ENCODE peak calls at places on chromosome 5, in seven cellular contexts. I, M, G, E, F, Q and H are unnamed samples. For H3K27me3, the result is how much of the 10 kb centered on the place peaks cover.

GRCh38 chr5:143843461-143843860 is 31.5 kb downstream of the HMHB1 start:
- DNase-seq in E (no peak), F (no peak), M (no peak), Q (peak), G (no peak), I (no peak), H (no peak)

GRCh38 chr5:149471406-149472183 is 79.6 kb downstream of the CSNK1A1 start:
- DNase-seq in I (no peak), M (peak), E (peak), G (no peak), Q (no peak), F (no peak), H (no peak)

GRCh38 chr5:137609122-137609521 is 110.0 kb upstream of the SPOCK1 start:
- DNase-seq in M (no peak), Q (no peak), I (no peak), G (no peak), F (no peak), E (peak), H (no peak)

GRCh38 chr5:127011151-127011550 is 19.2 kb downstream of the MARCHF3 start:
- DNase-seq in F (no peak), I (no peak), M (no peak), G (no peak), E (peak), Q (no peak), H (no peak)

GRCh38 chr5:73694089-73694488 is 68.1 kb downstream of the ARHGEF28 start:
- DNase-seq in E (no peak), I (no peak), G (no peak), F (no peak), M (no peak), Q (no peak), H (no peak)

GRCh38 chr5:145825751-145826180 is 9.4 kb downstream of the PRELID2 start:
- DNase-seq in I (no peak), Q (no peak), E (peak), M (no peak), G (peak), F (no peak), H (peak)

GRCh38 chr5:68710514-68710913 is 383.3 kb upstream of the SLC30A5 start:
- DNase-seq in F (no peak), Q (no peak), E (no peak), I (no peak), G (no peak), M (no peak), H (no peak)

GRCh38 chr5:32500206-32500605 is 55.7 kb upstream of the ZFR start:
- DNase-seq in I (no peak), F (no peak), E (no peak), Q (no peak), M (no peak), G (no peak), H (no peak)

GRCh38 chr5:159657766-159658165 is 258.5 kb upstream of the ADRA1B start:
- DNase-seq in G (no peak), I (no peak), Q (no peak), F (no peak), E (no peak), M (no peak), H (no peak)

GRCh38 chr5:167634432-167634831 is 657.0 kb upstream of the WWC1 start:
- DNase-seq in F (no peak), G (no peak), I (no peak), Q (no peak), M (no peak), E (peak), H (no peak)

GRCh38 chr5:149583394-149583793 is 2.1 kb downstream of the ARHGEF37 start:
- DNase-seq in Q (peak), G (no peak), F (peak), I (no peak), E (no peak), M (peak), H (no peak)

GRCh38 chr5:2780421-2781171 is 29.1 kb upstream of the IRX2 start:
- DNase-seq in M (no peak), E (no peak), I (no peak), G (no peak), F (no peak), Q (no peak), H (no peak)

GRCh38 chr5:72599519-72600400 is 92.5 kb upstream of the ZNF366 start:
- DNase-seq in M (no peak), I (no peak), G (no peak), F (no peak), E (peak), Q (no peak), H (no peak)

GRCh38 chr5:136034976-136035375 is 6.2 kb downstream of the TGFBI start:
- DNase-seq in F (no peak), Q (no peak), M (no peak), G (no peak), I (no peak), E (no peak), H (peak)

GRCh38 chr5:44332360-44332971 is 56.8 kb downstream of the FGF10 start:
- DNase-seq in E (peak), I (no peak), Q (no peak), F (no peak), G (peak), M (no peak), H (peak)

GRCh38 chr5:115459844-115460243 is 84.7 kb downstream of the FEM1C start:
- DNase-seq in M (no peak), G (no peak), I (no peak), E (peak), Q (no peak), F (no peak), H (no peak)

GRCh38 chr5:19855453-19855852 is 132.5 kb downstream of the CDH18 start:
- DNase-seq in G (no peak), E (no peak), F (no peak), I (no peak), Q (peak), M (peak), H (no peak)

GRCh38 chr5:181053760-181054122 is 13.7 kb downstream of the BTNL9 start:
- DNase-seq in I (no peak), G (peak), M (no peak), Q (no peak), E (no peak), F (no peak), H (no peak)
- H3K27me3 ChIP-seq in I (half or more), G (half or more), M (under half), Q (under half), E (under half), F (half or more), H (half or more)

GRCh38 chr5:140362311-140362710 is 2.3 kb downstream of the SLC4A9 start:
- DNase-seq in M (no peak), I (no peak), E (no peak), G (no peak), Q (no peak), F (no peak), H (no peak)

GRCh38 chr5:140363631-140364471 is 3.9 kb downstream of the SLC4A9 start:
- DNase-seq in E (no peak), M (no peak), I (no peak), Q (no peak), G (no peak), F (no peak), H (no peak)

GRCh38 chr5:140364472-140364765 is 4.4 kb downstream of the SLC4A9 start:
- DNase-seq in F (no peak), E (no peak), M (no peak), Q (no peak), I (no peak), G (no peak), H (no peak)

GRCh38 chr5:140361901-140362300 is 1.9 kb downstream of the SLC4A9 start:
- DNase-seq in F (no peak), G (no peak), M (no peak), E (no peak), I (no peak), Q (no peak), H (no peak)

DNA sequence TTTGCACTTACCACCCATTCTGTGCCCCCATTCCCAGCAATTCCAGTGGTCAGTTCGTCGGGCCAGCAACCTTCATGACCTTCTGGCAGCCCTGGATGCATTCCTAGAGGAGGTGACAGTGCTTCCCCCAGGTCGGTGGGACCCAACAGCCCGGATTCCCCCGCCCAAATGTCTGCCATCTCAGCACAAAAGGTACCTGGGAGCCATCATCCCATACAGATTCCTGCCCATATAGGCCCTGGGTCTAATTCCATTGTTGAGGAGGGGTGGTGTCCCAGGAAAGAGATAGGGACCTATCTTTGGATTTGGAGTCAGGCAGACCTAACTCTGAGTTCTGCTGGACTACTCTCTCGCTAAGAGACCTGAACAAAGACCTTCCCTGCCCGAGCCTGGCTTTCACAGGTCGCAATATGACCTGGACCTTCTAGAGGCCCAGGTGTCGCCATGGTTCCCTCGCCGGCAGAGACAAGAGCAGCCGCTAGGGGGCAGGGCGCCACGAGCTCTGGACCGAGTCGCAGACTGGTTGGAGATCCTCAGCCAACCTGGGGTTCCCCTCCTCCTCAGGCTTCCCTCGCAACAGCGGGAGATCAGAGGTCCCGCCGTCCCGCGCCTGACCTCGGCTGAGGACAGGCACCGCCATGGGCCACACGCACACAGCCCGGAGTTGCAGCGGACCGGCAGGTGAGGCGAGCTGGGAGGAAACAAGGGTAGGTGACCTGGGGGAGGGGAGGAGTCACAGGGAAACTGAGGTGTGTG is 3.1 kb downstream of the SLC4A9 start:
- DNase-seq in F (peak), I (peak), Q (peak), E (peak), M (peak), G (peak), H (peak)
- H3K4me3 ChIP-seq in F (peak), I (no peak), Q (peak), E (peak), M (no peak), G (peak), H (peak)

GRCh38 chr5:59665086-59665831 is 228.3 kb downstream of the PDE4D start:
- DNase-seq in M (no peak), G (no peak), I (no peak), E (no peak), F (no peak), Q (no peak), H (no peak)

GRCh38 chr5:59661939-59662615 is 231.4 kb downstream of the PDE4D start:
- DNase-seq in F (no peak), M (no peak), I (no peak), Q (no peak), G (no peak), E (no peak), H (no peak)

GRCh38 chr5:59660737-59661136 is 232.8 kb downstream of the PDE4D start:
- DNase-seq in M (no peak), G (no peak), E (peak), F (no peak), Q (no peak), I (no peak), H (no peak)

GRCh38 chr5:59661306-59661705 is 232.2 kb downstream of the PDE4D start:
- DNase-seq in I (no peak), G (no peak), M (no peak), F (no peak), E (no peak), Q (no peak), H (no peak)

GRCh38 chr5:59666709-59667108 is 226.8 kb downstream of the PDE4D start:
- DNase-seq in E (no peak), F (no peak), G (no peak), M (no peak), I (no peak), Q (no peak), H (no peak)
- TF ChIP-seq CTCF in E (no peak), F (peak), G (no peak), M (no peak), I (no peak), Q (no peak), H (no peak)

DNA sequence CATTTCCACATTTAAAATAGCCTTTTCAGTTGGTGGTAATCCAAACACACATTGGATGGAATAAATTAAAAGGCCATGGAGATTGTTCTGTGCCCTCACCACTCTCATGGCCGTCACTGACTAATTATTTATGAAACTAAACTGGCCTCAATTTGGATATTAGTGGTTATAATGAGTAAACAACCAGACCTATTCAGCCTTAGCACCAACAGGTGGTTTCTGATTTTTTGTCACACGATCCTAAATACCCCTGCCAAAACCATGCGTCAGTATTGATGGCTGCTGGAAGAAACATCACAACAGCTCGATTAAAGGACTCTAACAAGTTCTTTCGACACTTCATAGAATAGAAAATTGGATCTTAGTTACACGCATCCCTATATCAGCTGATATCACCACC is 276.0 kb upstream of the DAP start:
- DNase-seq in M (peak), I (no peak), F (no peak), Q (peak), E (no peak), G (no peak), H (no peak)
- H3K27me3 ChIP-seq in M (under half), I (under half), F (under half), Q (under half), E (under half), G (under half), H (under half)

GRCh38 chr5:33937017-33937699 is 972 bp downstream of the RXFP3 start:
- DNase-seq in F (no peak), Q (no peak), E (no peak), I (no peak), M (no peak), G (no peak), H (no peak)
- H3K4me3 ChIP-seq in F (peak), Q (peak), E (peak), I (no peak), M (no peak), G (no peak), H (no peak)

GRCh38 chr5:131164161-131164930 is 710 bp downstream of the HINT1 start:
- DNase-seq in Q (peak), G (peak), I (peak), M (peak), E (peak), F (peak), H (peak)
- TF ChIP-seq CTCF in Q (no peak), G (peak), I (no peak), M (no peak), E (peak), F (peak), H (no peak)

GRCh38 chr5:102089883-102090282 is 206.2 kb downstream of the SLCO4C1 start:
- DNase-seq in F (no peak), G (peak), Q (no peak), E (no peak), M (no peak), I (no peak), H (no peak)

GRCh38 chr5:102090770-102091169 is 205.3 kb downstream of the SLCO4C1 start:
- DNase-seq in F (no peak), Q (no peak), I (no peak), E (no peak), M (no peak), G (peak), H (peak)
- H3K27me3 ChIP-seq in F (under half), Q (under half), I (under half), E (under half), M (under half), G (under half), H (under half)

DNA sequence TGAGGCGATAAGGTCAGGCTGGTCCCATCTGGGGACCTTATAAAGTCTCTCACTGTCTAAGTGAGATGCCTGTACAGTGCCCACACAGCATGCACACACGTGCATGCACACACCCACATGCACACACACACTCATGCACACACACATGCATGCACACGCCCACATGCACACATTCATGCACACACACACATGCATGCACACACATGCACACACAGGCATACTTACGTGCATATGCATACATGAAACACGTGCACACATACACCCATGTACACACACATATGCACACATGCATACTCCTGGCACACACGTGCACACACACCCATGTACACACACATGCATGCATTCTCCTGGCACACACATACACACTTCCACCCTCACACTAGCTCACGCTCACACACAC is 12.2 kb downstream of the COL23A1 start:
- DNase-seq in E (no peak), Q (no peak), M (no peak), G (no peak), I (no peak), F (no peak), H (no peak)
- H3K4me3 ChIP-seq in E (no peak), Q (no peak), M (no peak), G (no peak), I (no peak), F (no peak), H (no peak)

GRCh38 chr5:64599226-64599625 is 91.1 kb upstream of the SHISAL2B start:
- DNase-seq in G (no peak), M (no peak), F (peak), Q (no peak), E (no peak), I (no peak), H (no peak)

GRCh38 chr5:64595519-64595855 is 89.7 kb downstream of the RGS7BP start:
- DNase-seq in I (no peak), E (no peak), G (no peak), Q (no peak), M (no peak), F (no peak), H (no peak)

GRCh38 chr5:64594025-64594424 is 88.2 kb downstream of the RGS7BP start:
- DNase-seq in F (no peak), G (no peak), M (no peak), Q (no peak), E (no peak), I (no peak), H (no peak)

GRCh38 chr5:64592942-64593341 is 87.1 kb downstream of the RGS7BP start:
- DNase-seq in M (no peak), Q (no peak), F (no peak), E (no peak), G (no peak), I (no peak), H (no peak)

DNA sequence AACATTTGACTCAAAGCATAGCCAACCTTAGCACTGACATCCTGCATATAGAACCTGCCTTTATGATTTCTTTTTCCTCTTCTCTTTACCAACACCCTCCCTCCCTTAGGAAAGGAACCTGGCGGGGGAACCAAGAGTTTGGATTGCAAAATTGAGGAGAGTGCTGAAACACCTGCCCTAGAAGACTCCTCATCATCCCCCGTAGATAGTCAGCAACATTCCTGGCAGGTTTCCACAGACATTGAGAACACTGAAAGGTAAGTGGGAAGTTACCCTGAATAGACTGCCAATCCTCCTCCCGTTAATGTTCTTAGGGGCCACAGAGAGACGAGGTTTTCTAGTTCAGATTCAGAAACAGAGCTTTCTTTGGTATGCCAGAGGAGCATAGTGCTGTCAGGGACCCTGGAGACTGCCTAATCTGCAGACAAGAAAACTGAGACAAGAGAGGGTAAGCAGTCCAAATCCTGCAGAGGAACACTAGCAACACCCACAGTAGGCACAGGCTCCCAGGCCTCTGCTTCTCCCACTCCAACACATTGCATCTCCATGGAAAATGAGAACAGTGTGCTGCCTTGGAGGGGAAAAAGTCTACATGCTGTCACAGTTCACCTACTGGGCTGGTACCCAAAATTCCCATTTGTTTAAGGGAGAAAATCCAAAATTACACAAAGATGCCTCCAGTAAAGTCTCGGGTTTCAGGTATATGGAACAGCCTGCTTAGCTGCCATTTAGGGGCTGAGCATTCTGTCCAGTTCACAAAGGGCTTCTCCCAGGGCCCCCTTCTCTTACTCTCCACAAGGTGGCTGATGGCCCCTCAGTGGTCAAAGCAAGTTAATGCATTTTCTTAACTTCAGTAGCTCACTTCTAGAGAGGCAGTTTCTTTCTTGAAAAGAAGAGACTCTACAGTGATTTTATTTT is 89.0 kb downstream of the RGS7BP start:
- DNase-seq in E (no peak), I (no peak), F (peak), G (peak), M (no peak), Q (no peak), H (peak)
- TF ChIP-seq CTCF in E (no peak), I (no peak), F (no peak), G (peak), M (no peak), Q (no peak), H (peak)

GRCh38 chr5:1138445-1139207 is 26.8 kb upstream of the SLC12A7 start:
- DNase-seq in G (no peak), Q (no peak), I (no peak), F (no peak), E (no peak), M (no peak), H (no peak)
- H3K27me3 ChIP-seq in G (under half), Q (under half), I (under half), F (under half), E (under half), M (under half), H (under half)